ENCODE peak calls at places on chromosomes 12 and 14, in five cellular contexts. One of them, this sample, is unnamed.

GRCh38 chr12:65836419-65837197 is 12.3 kb downstream of the HMGA2 start:
- DNase-seq in kidney epithelial cell: no peak
- DNase-seq in GM12864: no peak
- DNase-seq in lung: no peak
- DNase-seq in aorta: no peak
- DNase-seq in this sample: no peak

GRCh38 chr14:76870146-76870545 is 43.9 kb downstream of the LRRC74A start:
- DNase-seq in kidney epithelial cell: no peak
- DNase-seq in GM12864: no peak
- DNase-seq in lung: no peak
- DNase-seq in aorta: no peak
- DNase-seq in this sample: no peak

GRCh38 chr12:15801770-15802393 is 12.7 kb upstream of the EPS8 start:
- DNase-seq in kidney epithelial cell: no peak
- DNase-seq in GM12864: no peak
- DNase-seq in lung: no peak
- DNase-seq in aorta: no peak
- DNase-seq in this sample: no peak

GRCh38 chr14:65421201-65421981 is 8.9 kb downstream of the FUT8 start:
- DNase-seq in kidney epithelial cell: peak; percentile 87
- DNase-seq in GM12864: no peak
- DNase-seq in lung: no peak
- DNase-seq in aorta: no peak
- DNase-seq in this sample: no peak

GRCh38 chr12:57240926-57241555 is 9.9 kb downstream of the STAC3 start:
- DNase-seq in kidney epithelial cell: no peak
- DNase-seq in GM12864: no peak
- DNase-seq in lung: no peak
- DNase-seq in aorta: peak; percentile 72
- DNase-seq in this sample: no peak

GRCh38 chr12:108832208-108832607 is 25.2 kb downstream of the SSH1 start:
- DNase-seq in kidney epithelial cell: no peak
- DNase-seq in GM12864: no peak
- DNase-seq in lung: no peak
- DNase-seq in aorta: no peak
- DNase-seq in this sample: no peak

GRCh38 chr14:94313991-94314655 is 9.0 kb downstream of the SERPINA6 start:
- DNase-seq in kidney epithelial cell: no peak
- DNase-seq in GM12864: no peak
- DNase-seq in lung: no peak
- DNase-seq in aorta: no peak
- DNase-seq in this sample: no peak

GRCh38 chr12:130266751-130267150 is 70.9 kb upstream of the PIWIL1 start:
- DNase-seq in kidney epithelial cell: no peak
- DNase-seq in GM12864: no peak
- DNase-seq in lung: no peak
- DNase-seq in aorta: no peak
- DNase-seq in this sample: no peak

GRCh38 chr14:96191355-96191754 is 13.3 kb upstream of the BDKRB2 start:
- DNase-seq in kidney epithelial cell: no peak
- DNase-seq in GM12864: no peak
- DNase-seq in lung: no peak
- DNase-seq in aorta: no peak
- DNase-seq in this sample: no peak

GRCh38 chr14:64200170-64200569 is 94.0 kb downstream of the ESR2 start:
- DNase-seq in kidney epithelial cell: no peak
- DNase-seq in GM12864: no peak
- DNase-seq in lung: no peak
- DNase-seq in aorta: no peak
- DNase-seq in this sample: no peak

GRCh38 chr12:8823565-8824300 is 1.3 kb downstream of the A2ML1 start:
- DNase-seq in kidney epithelial cell: no peak
- DNase-seq in GM12864: no peak
- DNase-seq in lung: peak; percentile 33
- DNase-seq in aorta: no peak
- DNase-seq in this sample: no peak

GRCh38 chr14:95495093-95495492 is 21.4 kb downstream of the SYNE3 start:
- DNase-seq in kidney epithelial cell: no peak
- DNase-seq in GM12864: no peak
- DNase-seq in lung: no peak
- DNase-seq in aorta: peak; percentile 56
- DNase-seq in this sample: no peak

GRCh38 chr14:68146812-68147211 is 327.2 kb downstream of the RAD51B start:
- DNase-seq in kidney epithelial cell: peak; percentile 94
- DNase-seq in GM12864: no peak
- DNase-seq in lung: peak; percentile 70
- DNase-seq in aorta: no peak
- DNase-seq in this sample: no peak

GRCh38 chr12:6699989-6700645 is 498 bp downstream of the PIANP start:
- DNase-seq in kidney epithelial cell: no peak
- DNase-seq in GM12864: no peak
- DNase-seq in lung: no peak
- DNase-seq in aorta: peak; percentile 80
- DNase-seq in this sample: no peak

GRCh38 chr14:95189400-95190162 is 32.3 kb upstream of the DICER1 start:
- DNase-seq in kidney epithelial cell: no peak
- DNase-seq in GM12864: no peak
- DNase-seq in lung: no peak
- DNase-seq in aorta: no peak
- DNase-seq in this sample: no peak

GRCh38 chr12:13120431-13120830 is 17.0 kb upstream of the GSG1 start:
- DNase-seq in kidney epithelial cell: no peak
- DNase-seq in GM12864: no peak
- DNase-seq in lung: no peak
- DNase-seq in aorta: no peak
- DNase-seq in this sample: no peak

GRCh38 chr12:123141615-123142517 is 9.0 kb downstream of the PITPNM2 start:
- DNase-seq in kidney epithelial cell: no peak
- DNase-seq in GM12864: no peak
- DNase-seq in lung: peak; percentile 69
- DNase-seq in aorta: peak; percentile 83
- DNase-seq in this sample: no peak

GRCh38 chr12:126055521-126055920 is 990.3 kb downstream of the AACS start:
- DNase-seq in kidney epithelial cell: no peak
- DNase-seq in GM12864: no peak
- DNase-seq in lung: no peak
- DNase-seq in aorta: no peak
- DNase-seq in this sample: no peak

GRCh38 chr12:6553051-6553868 is 2.6 kb downstream of the IFFO1 start:
- DNase-seq in kidney epithelial cell: no peak
- DNase-seq in GM12864: no peak
- DNase-seq in lung: no peak
- DNase-seq in aorta: no peak
- DNase-seq in this sample: no peak

GRCh38 chr12:112149596-112149995 is 24.2 kb downstream of the TRAFD1 start:
- DNase-seq in kidney epithelial cell: peak; percentile 56
- DNase-seq in GM12864: no peak
- DNase-seq in lung: peak; percentile 44
- DNase-seq in aorta: peak; percentile 22
- DNase-seq in this sample: no peak

GRCh38 chr14:71354801-71355200 is 447.5 kb downstream of the PCNX1 start:
- DNase-seq in kidney epithelial cell: peak; percentile 28
- DNase-seq in GM12864: no peak
- DNase-seq in lung: no peak
- DNase-seq in aorta: no peak
- DNase-seq in this sample: no peak

GRCh38 chr12:101527682-101528081 is 52.5 kb downstream of the SPIC start:
- DNase-seq in kidney epithelial cell: no peak
- DNase-seq in GM12864: no peak
- DNase-seq in lung: no peak
- DNase-seq in aorta: no peak
- DNase-seq in this sample: no peak

GRCh38 chr12:30978639-30979038 is 52.1 kb downstream of the TSPAN11 start:
- DNase-seq in kidney epithelial cell: no peak
- DNase-seq in GM12864: no peak
- DNase-seq in lung: no peak
- DNase-seq in aorta: no peak
- DNase-seq in this sample: no peak

GRCh38 chr12:6285063-6285477 is 25.4 kb upstream of the PLEKHG6 start:
- DNase-seq in kidney epithelial cell: no peak
- DNase-seq in GM12864: no peak
- DNase-seq in lung: peak; percentile 64
- DNase-seq in aorta: peak; percentile 78
- DNase-seq in this sample: peak; percentile 16

GRCh38 chr12:2051700-2052625 is 824 bp upstream of the CACNA1C start:
- DNase-seq in kidney epithelial cell: no peak
- DNase-seq in GM12864: no peak
- DNase-seq in lung: no peak
- DNase-seq in aorta: no peak
- DNase-seq in this sample: no peak
- H3K4me3 ChIP-seq in kidney epithelial cell: no peak overlapping the region
- H3K4me3 ChIP-seq in GM12864: no peak overlapping the region
- H3K4me3 ChIP-seq in lung: no peak overlapping the region
- H3K4me3 ChIP-seq in aorta: peak overlapping the region; percentile 95
- H3K4me3 ChIP-seq in this sample: no peak overlapping the region

GRCh38 chr12:114405449-114406271 is at the start of gene TBX5:
- DNase-seq in kidney epithelial cell: no peak
- DNase-seq in GM12864: no peak
- DNase-seq in lung: no peak
- DNase-seq in aorta: no peak
- DNase-seq in this sample: no peak
- H3K4me3 ChIP-seq in kidney epithelial cell: no peak within 1 kb of the TSS
- H3K4me3 ChIP-seq in GM12864: no peak within 1 kb of the TSS
- H3K4me3 ChIP-seq in lung: peak within 1 kb of the TSS; percentile 62
- H3K4me3 ChIP-seq in aorta: no peak within 1 kb of the TSS
- H3K4me3 ChIP-seq in this sample: no peak within 1 kb of the TSS

GRCh38 chr12:56161677-56162351 is 3.7 kb downstream of the MYL6 start:
- DNase-seq in kidney epithelial cell: no peak
- DNase-seq in GM12864: no peak
- DNase-seq in lung: no peak
- DNase-seq in aorta: no peak
- DNase-seq in this sample: no peak
- H3K4me3 ChIP-seq in kidney epithelial cell: no peak overlapping the region
- H3K4me3 ChIP-seq in GM12864: no peak overlapping the region
- H3K4me3 ChIP-seq in lung: no peak overlapping the region
- H3K4me3 ChIP-seq in aorta: peak overlapping the region; percentile 96
- H3K4me3 ChIP-seq in this sample: no peak overlapping the region

GRCh38 chr12:52169886-52170285 is 21.9 kb downstream of the KRT80 start:
- DNase-seq in kidney epithelial cell: no peak
- DNase-seq in GM12864: no peak
- DNase-seq in lung: no peak
- DNase-seq in aorta: no peak
- DNase-seq in this sample: no peak
- H3K4me3 ChIP-seq in kidney epithelial cell: no peak overlapping the region
- H3K4me3 ChIP-seq in GM12864: no peak overlapping the region
- H3K4me3 ChIP-seq in lung: no peak overlapping the region
- H3K4me3 ChIP-seq in aorta: no peak overlapping the region
- H3K4me3 ChIP-seq in this sample: no peak overlapping the region

GRCh38 chr14:99215277-99215676 is 56.7 kb downstream of the BCL11B start:
- DNase-seq in kidney epithelial cell: no peak
- DNase-seq in GM12864: no peak
- DNase-seq in lung: no peak
- DNase-seq in aorta: peak; percentile 59
- DNase-seq in this sample: no peak
- H3K4me3 ChIP-seq in kidney epithelial cell: peak overlapping the region; percentile 14
- H3K4me3 ChIP-seq in GM12864: no peak overlapping the region
- H3K4me3 ChIP-seq in lung: no peak overlapping the region
- H3K4me3 ChIP-seq in aorta: no peak overlapping the region
- H3K4me3 ChIP-seq in this sample: peak overlapping the region; percentile 44

GRCh38 chr12:14240873-14241220 is 124.6 kb upstream of the ATF7IP start:
- DNase-seq in kidney epithelial cell: no peak
- DNase-seq in GM12864: no peak
- DNase-seq in lung: no peak
- DNase-seq in aorta: no peak
- DNase-seq in this sample: no peak
- H3K4me3 ChIP-seq in kidney epithelial cell: no peak overlapping the region
- H3K4me3 ChIP-seq in GM12864: no peak overlapping the region
- H3K4me3 ChIP-seq in lung: no peak overlapping the region
- H3K4me3 ChIP-seq in aorta: no peak overlapping the region
- H3K4me3 ChIP-seq in this sample: no peak overlapping the region

DNA sequence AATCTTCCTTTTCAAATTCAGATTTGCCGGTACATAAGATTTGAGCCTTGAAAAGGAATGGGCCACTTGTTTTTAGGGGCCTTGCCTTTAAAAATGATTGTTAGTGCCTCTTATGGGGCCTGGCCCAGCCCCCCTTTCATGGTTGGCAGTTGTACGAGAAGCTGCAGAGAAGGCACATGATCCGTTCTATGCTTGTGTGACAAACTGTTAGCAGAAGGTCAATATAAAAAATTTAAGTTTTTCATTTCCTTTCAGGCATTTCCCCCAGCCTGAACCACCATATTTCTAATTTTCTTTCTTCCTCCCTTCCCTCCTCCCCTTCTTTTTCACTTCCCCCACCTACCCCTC is 119.1 kb downstream of the PLXNC1 start:
- DNase-seq in kidney epithelial cell: no peak
- DNase-seq in GM12864: no peak
- DNase-seq in lung: no peak
- DNase-seq in aorta: no peak
- DNase-seq in this sample: no peak
- H3K4me3 ChIP-seq in kidney epithelial cell: no peak overlapping the region
- H3K4me3 ChIP-seq in GM12864: no peak overlapping the region
- H3K4me3 ChIP-seq in lung: no peak overlapping the region
- H3K4me3 ChIP-seq in aorta: no peak overlapping the region
- H3K4me3 ChIP-seq in this sample: no peak overlapping the region

GRCh38 chr14:61025239-61026223 is 44.5 kb downstream of the SLC38A6 start:
- DNase-seq in kidney epithelial cell: peak; percentile 29
- DNase-seq in GM12864: peak; percentile 43
- DNase-seq in lung: peak; percentile 45
- DNase-seq in aorta: peak; percentile 74
- DNase-seq in this sample: no peak
- H3K4me3 ChIP-seq in kidney epithelial cell: no peak overlapping the region
- H3K4me3 ChIP-seq in GM12864: no peak overlapping the region
- H3K4me3 ChIP-seq in lung: no peak overlapping the region
- H3K4me3 ChIP-seq in aorta: no peak overlapping the region
- H3K4me3 ChIP-seq in this sample: no peak overlapping the region

This sample was measured in effector memory CD4-positive, alpha-beta T cell.